ENCODE peak calls at places on chromosomes 13 and 19, in seven cellular contexts. L, N, C, Q, M, X and J are unnamed samples.
A peak's percentile ranks its signal among the peaks of the same experiment; 100 is the strongest.

GRCh38 chr13:112990783-112991182 is 21.8 kb downstream of the MCF2L start:
- DNase-seq in L (no peak), N (peak; percentile 90), C (no peak), Q (no peak), M (no peak), X (peak; percentile 88), J (no peak)

GRCh38 chr13:39862891-39863290 is 207.4 kb downstream of the COG6 start:
- DNase-seq in L (no peak), N (no peak), C (no peak), Q (no peak), M (no peak), X (no peak), J (no peak)

GRCh38 chr19:9139609-9140158 is 513 bp upstream of the ZNF317 start:
- DNase-seq in L (no peak), N (no peak), C (no peak), Q (no peak), M (no peak), X (no peak), J (no peak)

GRCh38 chr13:42333613-42334328 is 61.8 kb downstream of the AKAP11 start:
- DNase-seq in L (peak; percentile 60), N (no peak), C (peak; percentile 61), Q (peak; percentile 67), M (peak; percentile 70), X (no peak), J (peak; percentile 55)

GRCh38 chr19:17686592-17687042 is 1.5 kb downstream of the UNC13A start:
- DNase-seq in L (no peak), N (no peak), C (no peak), Q (peak; percentile 21), M (peak; percentile 64), X (no peak), J (no peak)

GRCh38 chr13:71659427-71659826 is 207.6 kb downstream of the DACH1 start:
- DNase-seq in L (no peak), N (no peak), C (peak; percentile 82), Q (no peak), M (peak; percentile 6), X (no peak), J (no peak)

GRCh38 chr13:25816239-25816638 is 235.6 kb downstream of the SHISA2 start:
- DNase-seq in L (no peak), N (no peak), C (no peak), Q (no peak), M (no peak), X (no peak), J (no peak)

GRCh38 chr19:38394488-38394887 is 6.0 kb downstream of the SPRED3 start:
- DNase-seq in L (peak; percentile 59), N (peak; percentile 59), C (peak; percentile 32), Q (no peak), M (peak; percentile 59), X (no peak), J (no peak)

GRCh38 chr19:48608798-48609263 is 2.3 kb downstream of the SPACA4 start:
- DNase-seq in L (peak; percentile 80), N (peak; percentile 67), C (peak; percentile 38), Q (peak; percentile 49), M (peak; percentile 52), X (no peak), J (peak; percentile 36)

GRCh38 chr19:47697863-47698609 is 15.2 kb upstream of the EHD2 start:
- DNase-seq in L (peak; percentile 85), N (peak; percentile 85), C (peak; percentile 84), Q (peak; percentile 90), M (peak; percentile 93), X (peak; percentile 79), J (peak; percentile 34)

GRCh38 chr19:40134866-40135265 is 44.1 kb upstream of the ZNF780A start:
- DNase-seq in L (no peak), N (no peak), C (no peak), Q (no peak), M (no peak), X (no peak), J (no peak)

GRCh38 chr19:40139533-40140287 is 49.0 kb upstream of the ZNF780A start:
- DNase-seq in L (peak; percentile 47), N (no peak), C (peak; percentile 68), Q (peak; percentile 76), M (peak; percentile 67), X (no peak), J (no peak)

GRCh38 chr19:40141546-40141945 is 49.7 kb upstream of the MAP3K10 start:
- DNase-seq in L (no peak), N (no peak), C (no peak), Q (peak; percentile 23), M (no peak), X (no peak), J (no peak)

GRCh38 chr19:40133491-40133890 is 42.7 kb upstream of the ZNF780A start:
- DNase-seq in L (no peak), N (no peak), C (no peak), Q (no peak), M (no peak), X (no peak), J (no peak)

GRCh38 chr19:40136818-40137217 is 46.1 kb upstream of the ZNF780A start:
- DNase-seq in L (no peak), N (no peak), C (no peak), Q (no peak), M (no peak), X (no peak), J (no peak)
- TF ChIP-seq CTCF in L (no peak), N (no peak), C (no peak), Q (peak; percentile 6), M (no peak), X (no peak), J (no peak)

DNA sequence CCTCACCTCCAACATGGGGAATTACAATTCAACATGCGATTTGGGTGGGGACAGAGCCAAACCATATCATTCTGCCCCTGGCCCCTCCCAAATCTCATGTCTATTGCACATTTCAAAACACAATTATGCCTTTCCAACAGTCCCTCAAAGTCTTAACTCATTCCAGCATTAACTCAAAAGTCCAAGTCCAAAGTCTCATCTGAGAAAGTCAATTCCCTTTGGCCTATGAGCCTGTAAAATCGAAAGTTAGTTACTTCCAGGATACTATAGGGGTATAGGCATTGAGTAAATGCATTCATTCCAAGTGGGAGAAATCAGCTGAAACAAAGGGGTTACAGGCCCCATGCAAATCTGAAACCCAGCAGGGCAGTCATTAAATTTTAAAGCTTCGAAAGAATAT is 558.2 kb downstream of the IRS2 start:
- DNase-seq in L (no peak), N (no peak), C (no peak), Q (no peak), M (no peak), X (no peak), J (no peak)
- TF ChIP-seq CTCF in L (no peak), N (no peak), C (no peak), Q (no peak), M (no peak), X (no peak), J (no peak)

GRCh38 chr19:28727835-28728159 is 485.2 kb downstream of the UQCRFS1 start:
- DNase-seq in L (no peak), N (no peak), C (no peak), Q (no peak), M (no peak), X (no peak), J (no peak)

GRCh38 chr19:28731577-28731976 is 481.4 kb downstream of the UQCRFS1 start:
- DNase-seq in L (no peak), N (no peak), C (no peak), Q (no peak), M (no peak), X (no peak), J (no peak)

GRCh38 chr19:28726533-28726932 is 486.4 kb downstream of the UQCRFS1 start:
- DNase-seq in L (no peak), N (no peak), C (no peak), Q (no peak), M (no peak), X (no peak), J (no peak)

GRCh38 chr19:28731113-28731512 is 481.8 kb downstream of the UQCRFS1 start:
- DNase-seq in L (no peak), N (no peak), C (no peak), Q (no peak), M (no peak), X (no peak), J (no peak)

GRCh38 chr19:28727133-28727834 is 485.7 kb downstream of the UQCRFS1 start:
- DNase-seq in L (peak; percentile 58), N (no peak), C (no peak), Q (peak; percentile 21), M (peak; percentile 61), X (no peak), J (no peak)
- TF ChIP-seq CTCF in L (no peak), N (no peak), C (no peak), Q (peak; percentile 3), M (peak; percentile 59), X (no peak), J (no peak)

DNA sequence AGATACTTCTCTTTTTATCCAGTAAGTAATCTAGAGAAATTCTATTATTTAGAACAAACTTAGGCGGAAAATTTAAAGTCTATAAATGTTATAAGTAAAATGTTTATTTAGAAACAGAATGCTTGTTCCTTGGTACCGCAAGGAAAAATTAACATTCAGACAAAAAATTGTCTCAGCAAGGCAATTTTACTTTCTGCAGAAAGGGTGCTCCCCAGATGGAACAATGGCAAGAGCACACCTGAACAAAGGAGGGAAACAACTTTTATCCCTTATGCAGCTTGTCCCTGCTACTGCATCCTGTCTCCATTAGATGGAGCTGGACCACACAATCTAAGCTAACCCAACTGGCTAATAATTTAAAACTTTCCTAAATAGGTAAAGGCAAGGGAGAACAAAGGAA is 6.5 kb upstream of the ZNF708 start:
- DNase-seq in L (no peak), N (no peak), C (no peak), Q (no peak), M (no peak), X (no peak), J (no peak)
- TF ChIP-seq CTCF in L (no peak), N (no peak), C (no peak), Q (no peak), M (no peak), X (no peak), J (no peak)

GRCh38 chr13:98143157-98143553 is 261 bp downstream of the FARP1 start:
- DNase-seq in L (no peak), N (peak; percentile 55), C (no peak), Q (no peak), M (no peak), X (no peak), J (no peak)

GRCh38 chr13:98142427-98143156 is at the start of gene FARP1:
- DNase-seq in L (peak; percentile 65), N (peak; percentile 77), C (peak; percentile 74), Q (peak; percentile 56), M (peak; percentile 72), X (peak; percentile 88), J (no peak)

GRCh38 chr13:98143601-98144500 is 957 bp downstream of the FARP1 start:
- DNase-seq in L (no peak), N (peak; percentile 50), C (peak; percentile 69), Q (peak; percentile 54), M (peak; percentile 61), X (no peak), J (no peak)

GRCh38 chr13:98141938-98142426 is 912 bp upstream of the FARP1 start:
- DNase-seq in L (peak; percentile 18), N (peak; percentile 49), C (no peak), Q (no peak), M (peak; percentile 5), X (peak; percentile 27), J (no peak)

GRCh38 chr13:98144501-98145350 is 1.8 kb downstream of the FARP1 start:
- DNase-seq in L (no peak), N (no peak), C (peak; percentile 79), Q (peak; percentile 42), M (peak; percentile 44), X (no peak), J (no peak)
- TF ChIP-seq CTCF in L (no peak), N (no peak), C (peak; percentile 45), Q (peak; percentile 8), M (peak; percentile 22), X (no peak), J (no peak)